ENCODE peak calls at places on chromosomes 4 and X, in five cellular contexts. W, R, V, I and Z are unnamed samples.

GRCh38 chrX:10769165-10769564 is 148.8 kb upstream of the MID1 start:
- DNase-seq in R (no peak), W (peak), V (peak), I (peak), Z (peak)

GRCh38 chr4:167903291-167903721 is 189.0 kb upstream of the ANXA10 start:
- DNase-seq in V (no peak), R (no peak), W (no peak), I (peak), Z (peak)

GRCh38 chrX:64894454-64895038 is 81.7 kb downstream of the ZC4H2 start:
- DNase-seq in V (no peak), I (no peak), W (no peak), R (peak), Z (peak)

GRCh38 chrX:132561483-132561882 is 72.6 kb upstream of the MBNL3 start:
- DNase-seq in R (no peak), I (no peak), W (no peak), V (no peak), Z (no peak)

GRCh38 chr4:15794432-15794831 is 16.3 kb downstream of the CD38 start:
- DNase-seq in R (no peak), I (no peak), V (no peak), W (no peak), Z (peak)

GRCh38 chr4:177322881-177323280 is 13.2 kb downstream of the NEIL3 start:
- DNase-seq in R (no peak), W (no peak), V (peak), I (no peak), Z (no peak)

GRCh38 chr4:84804126-84804525 is 162.4 kb downstream of the WDFY3 start:
- DNase-seq in W (peak), R (no peak), V (no peak), I (no peak), Z (no peak)

GRCh38 chrX:41875142-41875541 is 48.2 kb downstream of the CASK start:
- DNase-seq in V (no peak), I (no peak), R (no peak), W (no peak), Z (no peak)

GRCh38 chr4:4734425-4734824 is 125.0 kb upstream of the MSX1 start:
- DNase-seq in V (no peak), W (no peak), I (no peak), R (no peak), Z (no peak)

GRCh38 chr4:11223261-11223660 is 205.4 kb downstream of the HS3ST1 start:
- DNase-seq in W (no peak), I (no peak), R (no peak), V (no peak), Z (no peak)

GRCh38 chrX:45758319-45758718 is 557.6 kb upstream of the DIPK2B start:
- DNase-seq in I (peak), W (no peak), V (no peak), R (peak), Z (peak)

GRCh38 chr4:185108669-185109068 is 34.4 kb upstream of the SLC25A4 start:
- DNase-seq in I (no peak), V (no peak), W (no peak), R (no peak), Z (no peak)

GRCh38 chr4:163693211-163693610 is 198.7 kb downstream of the TMA16 start:
- DNase-seq in R (no peak), V (no peak), W (no peak), I (no peak), Z (no peak)

GRCh38 chr4:107133965-107134364 is 97.9 kb upstream of the DKK2 start:
- DNase-seq in V (no peak), W (no peak), I (no peak), R (no peak), Z (no peak)

GRCh38 chr4:71520850-71521249 is 182.0 kb downstream of the SLC4A4 start:
- DNase-seq in W (no peak), I (no peak), R (no peak), V (no peak), Z (no peak)

GRCh38 chrX:10722804-10723364 is 102.5 kb upstream of the MID1 start:
- DNase-seq in I (peak), V (peak), W (peak), R (peak), Z (peak)

GRCh38 chr4:108215055-108215454 is 46.3 kb upstream of the LEF1 start:
- DNase-seq in V (no peak), I (no peak), W (no peak), R (no peak), Z (no peak)

GRCh38 chrX:80335062-80335830 is 85.0 kb upstream of the TENT5D start:
- DNase-seq in I (no peak), V (peak), W (no peak), R (no peak), Z (peak)

GRCh38 chr4:32689520-32689919 is 1969.4 kb downstream of the PCDH7 start:
- DNase-seq in V (peak), W (no peak), R (no peak), I (no peak), Z (no peak)

GRCh38 chr4:144178414-144178813 is 37.9 kb upstream of the GYPA start:
- DNase-seq in I (no peak), V (no peak), W (no peak), R (no peak), Z (no peak)

GRCh38 chr4:8756816-8757215 is 114.8 kb downstream of the HMX1 start:
- DNase-seq in I (no peak), R (no peak), V (no peak), W (no peak), Z (no peak)

GRCh38 chrX:49060914-49061313 is 2.1 kb downstream of the CCDC120 start:
- DNase-seq in R (no peak), V (no peak), W (no peak), I (no peak), Z (no peak)

GRCh38 chr4:110134269-110134889 is 64.0 kb downstream of the ELOVL6 start:
- DNase-seq in I (no peak), R (no peak), V (no peak), W (no peak), Z (no peak)

GRCh38 chr4:7771056-7771455 is 168.6 kb downstream of the AFAP1 start:
- DNase-seq in I (no peak), V (no peak), R (no peak), W (no peak), Z (no peak)

GRCh38 chr4:137531951-137532868 is at the start of gene PCDH18:
- DNase-seq in R (peak), V (peak), I (peak), W (peak), Z (peak)

GRCh38 chr4:174930895-174931294 is 12.7 kb downstream of the ADAM29 start:
- DNase-seq in V (no peak), W (no peak), R (no peak), I (no peak), Z (no peak)

GRCh38 chr4:98745372-98745771 is 87.0 kb upstream of the TSPAN5 start:
- DNase-seq in W (peak), I (no peak), V (no peak), R (no peak), Z (peak)

GRCh38 chr4:177171588-177171987 is 138.1 kb upstream of the NEIL3 start:
- DNase-seq in W (no peak), I (no peak), R (no peak), V (no peak), Z (no peak)

GRCh38 chr4:8507624-8508023 is 67.0 kb downstream of the TRMT44 start:
- DNase-seq in I (no peak), V (no peak), R (no peak), W (no peak), Z (no peak)

GRCh38 chr4:1534876-1535526 is 128.8 kb upstream of the NKX1-1 start:
- DNase-seq in W (no peak), I (no peak), V (no peak), R (no peak), Z (no peak)

GRCh38 chr4:26931451-26931850 is 70.8 kb downstream of the STIM2 start:
- DNase-seq in I (no peak), R (no peak), W (no peak), V (peak), Z (no peak)

GRCh38 chr4:81786063-81786763 is 314.5 kb upstream of the RASGEF1B start:
- DNase-seq in V (no peak), R (no peak), I (no peak), W (peak), Z (peak)